ENCODE peak calls at places on chromosomes 13 and 19, in seven cellular contexts. One of them, this sample, is unnamed.

GRCh38 chr13:72160977-72161376 is 294.0 kb upstream of the DACH1 start:
- DNase-seq in GM12891: no peak
- DNase-seq in tibial nerve: no peak
- DNase-seq in H9: no peak
- DNase-seq in hippocampal formation: no peak
- DNase-seq in sigmoid colon: no peak
- DNase-seq in NCI-H774: no peak
- DNase-seq in this sample: no peak

GRCh38 chr13:109007946-109008345 is 378.5 kb downstream of the MYO16 start:
- DNase-seq in hippocampal formation: no peak
- DNase-seq in sigmoid colon: no peak
- DNase-seq in tibial nerve: no peak
- DNase-seq in GM12891: no peak
- DNase-seq in NCI-H774: no peak
- DNase-seq in H9: no peak
- DNase-seq in this sample: no peak

GRCh38 chr13:89061821-89062220 is 1390.7 kb downstream of the SLITRK5 start:
- DNase-seq in NCI-H774: peak
- DNase-seq in hippocampal formation: peak
- DNase-seq in sigmoid colon: no peak
- DNase-seq in GM12891: no peak
- DNase-seq in H9: no peak
- DNase-seq in tibial nerve: no peak
- DNase-seq in this sample: no peak

GRCh38 chr19:13699786-13700185 is 64.5 kb upstream of the MRI1 start:
- DNase-seq in hippocampal formation: no peak
- DNase-seq in sigmoid colon: no peak
- DNase-seq in GM12891: no peak
- DNase-seq in tibial nerve: no peak
- DNase-seq in NCI-H774: no peak
- DNase-seq in H9: no peak
- DNase-seq in this sample: no peak

GRCh38 chr19:42619271-42619670 is 24.5 kb upstream of the CEACAM8 start:
- DNase-seq in tibial nerve: no peak
- DNase-seq in hippocampal formation: no peak
- DNase-seq in NCI-H774: no peak
- DNase-seq in sigmoid colon: no peak
- DNase-seq in GM12891: no peak
- DNase-seq in H9: no peak
- DNase-seq in this sample: no peak

GRCh38 chr19:51948979-51949378 is 21.7 kb downstream of the ZNF613 start:
- DNase-seq in hippocampal formation: no peak
- DNase-seq in GM12891: no peak
- DNase-seq in sigmoid colon: no peak
- DNase-seq in NCI-H774: no peak
- DNase-seq in H9: no peak
- DNase-seq in tibial nerve: no peak
- DNase-seq in this sample: no peak

GRCh38 chr13:19604306-19604705 is 29.2 kb upstream of the MPHOSPH8 start:
- DNase-seq in hippocampal formation: no peak
- DNase-seq in tibial nerve: no peak
- DNase-seq in GM12891: no peak
- DNase-seq in H9: no peak
- DNase-seq in NCI-H774: no peak
- DNase-seq in sigmoid colon: no peak
- DNase-seq in this sample: no peak

GRCh38 chr19:39187552-39187943 is 9.2 kb upstream of the NCCRP1 start:
- DNase-seq in hippocampal formation: no peak
- DNase-seq in GM12891: no peak
- DNase-seq in sigmoid colon: no peak
- DNase-seq in H9: no peak
- DNase-seq in NCI-H774: no peak
- DNase-seq in tibial nerve: no peak
- DNase-seq in this sample: no peak

GRCh38 chr13:105996391-105997028 is 539.0 kb downstream of the EFNB2 start:
- DNase-seq in GM12891: no peak
- DNase-seq in NCI-H774: no peak
- DNase-seq in H9: no peak
- DNase-seq in tibial nerve: no peak
- DNase-seq in hippocampal formation: no peak
- DNase-seq in sigmoid colon: no peak
- DNase-seq in this sample: no peak

GRCh38 chr19:46741447-46741846 is 4.4 kb upstream of the FKRP start:
- DNase-seq in tibial nerve: no peak
- DNase-seq in GM12891: no peak
- DNase-seq in H9: no peak
- DNase-seq in sigmoid colon: no peak
- DNase-seq in hippocampal formation: no peak
- DNase-seq in NCI-H774: no peak
- DNase-seq in this sample: no peak

GRCh38 chr13:79530270-79530669 is 49.3 kb downstream of the NDFIP2 start:
- DNase-seq in tibial nerve: no peak
- DNase-seq in H9: no peak
- DNase-seq in hippocampal formation: peak
- DNase-seq in NCI-H774: no peak
- DNase-seq in GM12891: no peak
- DNase-seq in sigmoid colon: no peak
- DNase-seq in this sample: no peak

GRCh38 chr13:39322836-39323585 is 280.0 kb downstream of the LHFPL6 start:
- DNase-seq in tibial nerve: no peak
- DNase-seq in sigmoid colon: no peak
- DNase-seq in hippocampal formation: no peak
- DNase-seq in H9: no peak
- DNase-seq in NCI-H774: no peak
- DNase-seq in GM12891: no peak
- DNase-seq in this sample: no peak

GRCh38 chr19:34549833-34550232 is 68.3 kb downstream of the WTIP start:
- DNase-seq in H9: no peak
- DNase-seq in sigmoid colon: no peak
- DNase-seq in GM12891: no peak
- DNase-seq in tibial nerve: no peak
- DNase-seq in hippocampal formation: no peak
- DNase-seq in NCI-H774: no peak
- DNase-seq in this sample: no peak

GRCh38 chr13:42617262-42617661 is 43.3 kb downstream of the TNFSF11 start:
- DNase-seq in H9: no peak
- DNase-seq in GM12891: no peak
- DNase-seq in tibial nerve: no peak
- DNase-seq in hippocampal formation: no peak
- DNase-seq in sigmoid colon: no peak
- DNase-seq in NCI-H774: no peak
- DNase-seq in this sample: no peak

GRCh38 chr13:70967564-70967963 is 859.3 kb upstream of the KLHL1 start:
- DNase-seq in NCI-H774: no peak
- DNase-seq in sigmoid colon: no peak
- DNase-seq in GM12891: no peak
- DNase-seq in H9: no peak
- DNase-seq in hippocampal formation: no peak
- DNase-seq in tibial nerve: no peak
- DNase-seq in this sample: no peak

GRCh38 chr13:42275098-42275471 is 3.1 kb downstream of the AKAP11 start:
- DNase-seq in NCI-H774: no peak
- DNase-seq in GM12891: no peak
- DNase-seq in hippocampal formation: peak
- DNase-seq in H9: no peak
- DNase-seq in sigmoid colon: no peak
- DNase-seq in tibial nerve: no peak
- DNase-seq in this sample: no peak

GRCh38 chr13:37446503-37446902 is 152.1 kb downstream of the POSTN start:
- DNase-seq in tibial nerve: no peak
- DNase-seq in sigmoid colon: no peak
- DNase-seq in H9: no peak
- DNase-seq in GM12891: no peak
- DNase-seq in NCI-H774: no peak
- DNase-seq in hippocampal formation: no peak
- DNase-seq in this sample: no peak

GRCh38 chr13:36214163-36214921 is at the start of gene SOHLH2:
- DNase-seq in NCI-H774: no peak
- DNase-seq in sigmoid colon: no peak
- DNase-seq in tibial nerve: no peak
- DNase-seq in hippocampal formation: no peak
- DNase-seq in GM12891: no peak
- DNase-seq in H9: no peak
- DNase-seq in this sample: no peak

GRCh38 chr19:42657551-42657950 is 62.8 kb upstream of the CEACAM8 start:
- DNase-seq in sigmoid colon: no peak
- DNase-seq in tibial nerve: no peak
- DNase-seq in hippocampal formation: no peak
- DNase-seq in H9: no peak
- DNase-seq in NCI-H774: no peak
- DNase-seq in GM12891: no peak
- DNase-seq in this sample: no peak

GRCh38 chr13:32911506-32911905 is 104.7 kb upstream of the KL start:
- DNase-seq in H9: peak
- DNase-seq in GM12891: peak
- DNase-seq in sigmoid colon: no peak
- DNase-seq in hippocampal formation: peak
- DNase-seq in tibial nerve: no peak
- DNase-seq in NCI-H774: peak
- DNase-seq in this sample: peak

GRCh38 chr13:45433381-45433790 is 15.2 kb upstream of the SLC25A30 start:
- DNase-seq in GM12891: no peak
- DNase-seq in H9: no peak
- DNase-seq in tibial nerve: no peak
- DNase-seq in sigmoid colon: no peak
- DNase-seq in NCI-H774: no peak
- DNase-seq in hippocampal formation: no peak
- DNase-seq in this sample: no peak

GRCh38 chr19:11541238-11541637 is 2.6 kb downstream of the CNN1 start:
- DNase-seq in tibial nerve: no peak
- DNase-seq in sigmoid colon: no peak
- DNase-seq in hippocampal formation: no peak
- DNase-seq in GM12891: no peak
- DNase-seq in NCI-H774: no peak
- DNase-seq in H9: no peak
- DNase-seq in this sample: no peak

GRCh38 chr19:3576696-3577443 is 4.1 kb downstream of the HMG20B start:
- DNase-seq in NCI-H774: no peak
- DNase-seq in H9: peak
- DNase-seq in tibial nerve: no peak
- DNase-seq in hippocampal formation: peak
- DNase-seq in sigmoid colon: peak
- DNase-seq in GM12891: no peak
- DNase-seq in this sample: no peak

GRCh38 chr19:12159773-12160414 is 3.0 kb upstream of the ZNF136 start:
- DNase-seq in H9: peak
- DNase-seq in NCI-H774: no peak
- DNase-seq in tibial nerve: no peak
- DNase-seq in sigmoid colon: no peak
- DNase-seq in hippocampal formation: no peak
- DNase-seq in GM12891: no peak
- DNase-seq in this sample: no peak

GRCh38 chr19:37227996-37228395 is 10.0 kb downstream of the ZNF383 start:
- DNase-seq in sigmoid colon: no peak
- DNase-seq in hippocampal formation: no peak
- DNase-seq in tibial nerve: no peak
- DNase-seq in NCI-H774: no peak
- DNase-seq in GM12891: no peak
- DNase-seq in H9: peak
- DNase-seq in this sample: no peak

GRCh38 chr19:23916991-23917390 is 2.3 kb downstream of the ZNF726 start:
- DNase-seq in H9: no peak
- DNase-seq in NCI-H774: no peak
- DNase-seq in hippocampal formation: no peak
- DNase-seq in tibial nerve: no peak
- DNase-seq in sigmoid colon: no peak
- DNase-seq in GM12891: no peak
- DNase-seq in this sample: no peak

GRCh38 chr13:112244061-112244460 is 132.1 kb upstream of the SPACA7 start:
- DNase-seq in NCI-H774: no peak
- DNase-seq in hippocampal formation: no peak
- DNase-seq in tibial nerve: no peak
- DNase-seq in sigmoid colon: no peak
- DNase-seq in GM12891: no peak
- DNase-seq in H9: no peak
- DNase-seq in this sample: no peak

GRCh38 chr13:34085199-34085598 is 267.2 kb downstream of the RFC3 start:
- DNase-seq in H9: no peak
- DNase-seq in sigmoid colon: no peak
- DNase-seq in hippocampal formation: no peak
- DNase-seq in tibial nerve: no peak
- DNase-seq in GM12891: no peak
- DNase-seq in NCI-H774: no peak
- DNase-seq in this sample: no peak

GRCh38 chr19:4717191-4717965 is 6.3 kb downstream of the DPP9 start:
- DNase-seq in sigmoid colon: no peak
- DNase-seq in GM12891: no peak
- DNase-seq in NCI-H774: no peak
- DNase-seq in tibial nerve: peak
- DNase-seq in H9: no peak
- DNase-seq in hippocampal formation: no peak
- DNase-seq in this sample: no peak

GRCh38 chr19:21474671-21475181 is 30.7 kb upstream of the ZNF429 start:
- DNase-seq in hippocampal formation: peak
- DNase-seq in tibial nerve: peak
- DNase-seq in GM12891: peak
- DNase-seq in H9: peak
- DNase-seq in NCI-H774: peak
- DNase-seq in sigmoid colon: peak
- DNase-seq in this sample: no peak

GRCh38 chr19:35373492-35373891 is 2.6 kb downstream of the GPR42 start:
- DNase-seq in hippocampal formation: no peak
- DNase-seq in sigmoid colon: no peak
- DNase-seq in NCI-H774: no peak
- DNase-seq in H9: no peak
- DNase-seq in GM12891: no peak
- DNase-seq in tibial nerve: no peak
- DNase-seq in this sample: no peak

GRCh38 chr19:7925171-7925837 is 631 bp downstream of the CTXN1 start:
- DNase-seq in NCI-H774: peak
- DNase-seq in H9: peak
- DNase-seq in tibial nerve: no peak
- DNase-seq in sigmoid colon: peak
- DNase-seq in GM12891: peak
- DNase-seq in hippocampal formation: no peak
- DNase-seq in this sample: peak

GRCh38 chr19:35134601-35135091 is at the start of gene LGI4:
- DNase-seq in NCI-H774: no peak
- DNase-seq in H9: no peak
- DNase-seq in tibial nerve: no peak
- DNase-seq in GM12891: no peak
- DNase-seq in sigmoid colon: no peak
- DNase-seq in hippocampal formation: no peak
- DNase-seq in this sample: no peak

This sample was measured in NCI-H460.